ENCODE peak calls at places on chromosomes 13 and 19, in eight cellular contexts. O is GM12865, T is AG04449, N is body of pancreas, G is tibial artery, S is PC-9, F is colonic mucosa, L is suprapubic skin. Y is an unnamed sample.

GRCh38 chr13:80132741-80133601 is 208.0 kb downstream of the SPRY2 start:
- DNase-seq in O (no peak), T (no peak), N (peak; percentile 74), G (peak; percentile 82), S (peak; percentile 36), F (peak; percentile 87), L (no peak), Y (peak; percentile 78)

GRCh38 chr19:18137242-18137641 is 15.7 kb upstream of the PIK3R2 start:
- DNase-seq in O (no peak), T (no peak), N (no peak), G (no peak), S (no peak), F (no peak), L (no peak), Y (no peak)

GRCh38 chr13:58680115-58680514 is 1048.6 kb downstream of the PCDH17 start:
- DNase-seq in O (no peak), T (no peak), N (no peak), G (no peak), S (no peak), F (no peak), L (no peak), Y (no peak)

GRCh38 chr13:107375701-107376350 is 807.9 kb upstream of the ARGLU1 start:
- DNase-seq in O (no peak), T (no peak), N (no peak), G (no peak), S (no peak), F (no peak), L (no peak), Y (no peak)

GRCh38 chr19:42601811-42602443 is 7.2 kb upstream of the CEACAM8 start:
- DNase-seq in O (peak; percentile 25), T (no peak), N (no peak), G (no peak), S (peak; percentile 36), F (no peak), L (no peak), Y (peak; percentile 50)

GRCh38 chr19:19269952-19270694 is 3.0 kb downstream of the TM6SF2 start:
- DNase-seq in O (no peak), T (no peak), N (no peak), G (no peak), S (no peak), F (no peak), L (no peak), Y (no peak)

GRCh38 chr13:29857089-29857488 is 6.7 kb upstream of the UBL3 start:
- DNase-seq in O (no peak), T (no peak), N (no peak), G (no peak), S (no peak), F (no peak), L (no peak), Y (no peak)

GRCh38 chr13:111630411-111630810 is 310.0 kb downstream of the TEX29 start:
- DNase-seq in O (no peak), T (no peak), N (peak; percentile 10), G (no peak), S (no peak), F (no peak), L (no peak), Y (no peak)

GRCh38 chr13:43036386-43037220 is 13.2 kb downstream of the DNAJC15 start:
- DNase-seq in O (no peak), T (no peak), N (peak; percentile 37), G (no peak), S (no peak), F (no peak), L (no peak), Y (no peak)

DNA sequence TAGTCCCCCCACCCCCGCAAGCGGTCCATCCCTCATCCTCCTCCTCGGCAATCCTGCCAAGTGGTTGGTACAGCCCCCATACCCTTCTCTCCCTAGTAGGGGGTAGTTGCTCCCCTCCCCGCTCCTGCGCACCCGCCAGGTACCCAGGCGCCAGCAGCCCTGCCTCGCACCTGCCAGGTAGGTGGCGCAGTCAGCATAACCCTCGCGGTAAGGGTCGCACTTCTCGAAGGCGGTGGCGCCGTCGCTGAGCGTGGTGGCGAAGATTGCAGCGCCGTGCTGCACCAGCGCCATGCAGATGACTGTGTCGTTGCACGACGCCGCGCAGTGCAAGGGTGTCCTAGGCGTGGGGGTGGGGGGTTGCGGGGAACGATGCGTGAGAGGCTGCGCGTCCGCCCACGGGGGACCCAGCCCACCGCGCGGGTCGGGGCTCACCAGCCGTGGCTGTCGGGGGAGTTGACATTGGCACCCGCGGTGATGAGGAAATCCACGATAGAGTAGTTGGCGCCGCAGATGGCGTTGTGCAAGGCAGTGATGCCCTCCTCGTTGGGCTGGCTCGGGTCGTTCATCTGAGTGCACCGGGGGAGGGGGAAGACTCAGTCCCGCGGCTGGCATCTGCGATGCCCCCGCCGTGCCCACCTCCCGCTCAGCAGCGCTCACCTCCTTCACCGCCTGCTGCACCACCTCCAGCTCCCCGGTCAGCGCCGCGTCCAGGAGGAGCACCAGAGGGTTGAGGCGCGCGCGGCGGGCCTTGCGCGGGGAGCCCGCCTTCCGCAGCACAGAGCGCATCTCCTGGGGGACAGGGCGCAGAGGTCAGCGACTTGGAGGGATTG is 15.2 kb upstream of the ERCC2 start:
- DNase-seq in O (no peak), T (no peak), N (no peak), G (no peak), S (no peak), F (no peak), L (no peak), Y (no peak)
- H3K4me3 ChIP-seq in O (no peak overlapping the region), T (no peak overlapping the region), N (no peak overlapping the region), G (no peak overlapping the region), S (no peak overlapping the region), F (no peak overlapping the region), L (no peak overlapping the region), Y (peak overlapping the region; percentile 22)

DNA sequence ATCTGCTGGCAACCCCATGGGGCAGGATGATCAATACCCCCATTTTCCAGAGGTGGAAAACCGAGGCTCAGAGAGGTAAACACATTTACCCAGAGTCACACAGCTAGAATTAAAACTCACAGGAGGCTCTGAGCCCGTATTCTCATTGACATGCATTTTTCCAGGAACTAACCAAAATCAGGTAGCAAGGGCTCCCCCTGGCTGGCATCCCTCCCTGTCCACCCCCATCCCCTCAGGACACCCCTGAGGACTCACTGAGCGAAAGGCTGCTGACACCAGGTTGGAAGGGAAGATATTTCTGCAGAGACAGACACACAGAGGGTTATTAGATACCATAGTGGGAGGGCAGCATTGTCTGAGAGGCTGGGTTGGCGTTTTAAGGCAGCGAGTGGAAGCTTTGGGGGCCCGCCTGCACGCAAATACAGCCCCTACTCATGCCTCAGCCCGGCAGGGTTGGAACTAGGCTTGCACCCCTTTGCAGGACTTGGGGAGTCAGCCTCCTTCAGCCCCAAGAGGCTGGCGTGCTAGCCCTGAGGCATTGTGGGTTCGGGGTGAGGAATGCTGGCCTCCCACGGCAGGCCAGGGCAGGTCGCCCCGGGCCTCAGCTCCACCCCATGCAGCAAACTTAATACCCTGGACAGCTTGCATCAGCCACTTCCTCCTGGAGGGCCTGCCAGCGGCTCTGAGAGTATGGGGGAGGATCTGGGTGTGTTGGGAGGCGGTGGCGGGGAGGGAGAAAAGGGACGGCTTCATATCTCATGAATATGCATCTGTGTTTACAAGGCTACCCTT is 3.9 kb downstream of the SLC1A5 start:
- DNase-seq in O (peak; percentile 90), T (peak; percentile 76), N (peak; percentile 73), G (peak; percentile 73), S (peak; percentile 93), F (peak; percentile 92), L (peak; percentile 85), Y (peak; percentile 93)
- TF ChIP-seq CTCF in O (peak; percentile 17), T (peak; percentile 14), N (no peak), G (no peak), S (peak; percentile 67), F (no peak), L (no peak), Y (peak; percentile 64)

DNA sequence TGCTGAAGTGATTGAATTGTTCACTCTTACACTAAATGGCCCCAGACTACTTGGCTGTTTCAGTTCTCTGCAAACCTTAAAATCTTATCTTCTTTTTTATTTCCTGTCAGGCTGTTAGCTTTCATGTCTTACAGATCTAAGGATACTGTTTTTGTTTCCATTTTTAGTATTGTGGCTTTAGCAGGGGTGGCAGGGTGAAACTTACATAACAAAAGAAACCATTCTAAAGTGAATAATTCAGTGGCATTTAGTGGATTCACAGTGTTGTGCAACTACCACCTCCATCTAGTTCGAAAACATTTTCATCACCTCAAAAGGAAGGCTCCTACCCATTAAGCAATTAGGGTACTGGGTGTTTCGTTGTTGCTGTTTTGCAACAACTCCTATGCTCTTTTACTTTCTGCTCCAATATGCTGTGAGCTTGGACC is 19.8 kb downstream of the TMEM272 start:
- DNase-seq in O (peak; percentile 31), T (no peak), N (no peak), G (no peak), S (no peak), F (no peak), L (no peak), Y (peak; percentile 87)
- H3K4me3 ChIP-seq in O (no peak overlapping the region), T (no peak overlapping the region), N (no peak overlapping the region), G (no peak overlapping the region), S (no peak overlapping the region), F (no peak overlapping the region), L (no peak overlapping the region), Y (no peak overlapping the region)

DNA sequence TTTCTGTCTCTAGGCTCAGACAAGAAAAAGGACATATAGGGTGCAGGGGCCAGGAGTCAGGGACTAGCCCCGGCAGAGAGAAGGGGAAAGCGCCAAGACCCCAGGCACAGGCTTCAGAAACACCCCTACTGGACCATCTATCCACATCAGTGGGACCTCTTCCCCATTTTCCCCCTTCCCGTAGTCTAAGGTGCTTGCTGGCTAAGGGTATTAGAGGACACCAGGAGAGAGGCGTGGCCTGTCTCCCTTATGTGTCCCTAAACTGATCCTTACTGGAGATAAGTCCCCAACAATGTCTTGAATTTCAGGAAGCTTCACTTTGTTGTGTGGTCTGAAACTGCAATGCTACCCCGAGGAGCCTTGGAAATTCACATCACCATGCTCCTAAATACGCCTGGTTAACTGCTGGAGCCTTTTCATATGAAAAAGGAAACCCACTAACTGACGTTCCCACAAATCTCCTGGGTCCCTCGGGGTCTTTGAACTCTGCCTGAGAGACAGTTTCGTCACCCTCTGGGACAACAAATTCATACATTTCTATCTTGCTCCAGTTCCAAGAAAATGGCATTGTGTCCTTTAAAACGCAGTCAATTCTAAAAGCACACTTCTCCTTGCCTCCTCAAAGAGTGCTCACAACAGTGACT is 197.7 kb downstream of the COL4A1 start:
- DNase-seq in O (no peak), T (no peak), N (no peak), G (no peak), S (no peak), F (no peak), L (peak; percentile 13), Y (no peak)
- TF ChIP-seq CTCF in O (no peak), T (no peak), N (no peak), G (no peak), S (peak; percentile 34), F (no peak), L (no peak), Y (no peak)

GRCh38 chr19:8329993-8330392 is 8.7 kb downstream of the RPS28 start:
- DNase-seq in O (no peak), T (no peak), N (no peak), G (no peak), S (no peak), F (no peak), L (no peak), Y (no peak)
- H3K4me3 ChIP-seq in O (no peak overlapping the region), T (no peak overlapping the region), N (no peak overlapping the region), G (no peak overlapping the region), S (no peak overlapping the region), F (no peak overlapping the region), L (no peak overlapping the region), Y (no peak overlapping the region)

GRCh38 chr13:53200498-53201453 is 172.2 kb downstream of the OLFM4 start:
- DNase-seq in O (no peak), T (no peak), N (peak; percentile 68), G (no peak), S (no peak), F (peak; percentile 49), L (no peak), Y (peak; percentile 12)
- TF ChIP-seq CTCF in O (peak; percentile 3), T (peak; percentile 54), N (peak; percentile 61), G (no peak), S (no peak), F (peak; percentile 34), L (no peak), Y (peak; percentile 38)

GRCh38 chr13:98371624-98372023 is 194.6 kb upstream of the RNF113B start:
- DNase-seq in O (no peak), T (no peak), N (no peak), G (no peak), S (no peak), F (no peak), L (no peak), Y (no peak)
- H3K4me3 ChIP-seq in O (no peak overlapping the region), T (no peak overlapping the region), N (no peak overlapping the region), G (no peak overlapping the region), S (no peak overlapping the region), F (no peak overlapping the region), L (no peak overlapping the region), Y (no peak overlapping the region)

Y was measured in choroid plexus epithelial cell.